ENCODE peak calls at places on chromosomes 11 and 22, in nine cellular contexts. G is right lobe of liver; X is suprapubic skin; D is psoas muscle; B is PC-9; E is mammary epithelial cell; C is CD8-positive, alpha-beta T cell; V is cardiac fibroblast; Q is MM.1S. J is an unnamed sample.

GRCh38 chr11:83257638-83258229 is 28.4 kb downstream of the CCDC90B start:
- DNase-seq in B (peak; percentile 25), D (peak; percentile 15), C (no peak), E (peak; percentile 39), X (no peak), G (no peak), Q (no peak), V (peak; percentile 82), J (no peak)

GRCh38 chr11:130782361-130783221 is 133.7 kb downstream of the SNX19 start:
- DNase-seq in E (no peak), Q (no peak), G (no peak), D (no peak), V (peak; percentile 86), B (peak; percentile 11), C (no peak), X (no peak), J (peak; percentile 64)

GRCh38 chr11:134132808-134133207 is 63.9 kb downstream of the JAM3 start:
- DNase-seq in D (no peak), E (peak; percentile 27), Q (no peak), X (no peak), V (no peak), C (no peak), B (no peak), G (no peak), J (no peak)

GRCh38 chr11:119376197-119376847 is 5.2 kb downstream of the USP2 start:
- DNase-seq in Q (no peak), V (no peak), C (no peak), X (peak; percentile 64), G (peak; percentile 81), B (no peak), D (peak; percentile 61), E (peak; percentile 79), J (peak; percentile 68)

GRCh38 chr11:3823303-3823702 is 14.9 kb downstream of the PGAP2 start:
- DNase-seq in V (peak; percentile 73), E (peak; percentile 60), Q (no peak), G (no peak), D (no peak), X (no peak), C (no peak), B (no peak), J (no peak)

GRCh38 chr11:12474871-12475270 is 97.5 kb downstream of the PARVA start:
- DNase-seq in G (no peak), B (no peak), D (no peak), E (no peak), X (no peak), Q (no peak), C (no peak), V (no peak), J (no peak)

GRCh38 chr11:128568166-128568778 is 19.1 kb downstream of the ETS1 start:
- DNase-seq in C (no peak), G (no peak), E (peak; percentile 26), V (no peak), D (peak; percentile 27), B (no peak), Q (no peak), X (no peak), J (no peak)

GRCh38 chr11:64800633-64801464 is 2.2 kb downstream of the MAP4K2 start:
- DNase-seq in B (no peak), G (no peak), C (no peak), D (no peak), Q (no peak), E (no peak), X (no peak), V (no peak), J (no peak)

GRCh38 chr22:30245181-30245984 is 1.2 kb downstream of the LIF start:
- DNase-seq in C (no peak), D (no peak), X (no peak), V (no peak), G (no peak), Q (no peak), E (peak; percentile 50), B (no peak), J (no peak)

GRCh38 chr22:30247561-30247960 is 1.0 kb upstream of the LIF start:
- DNase-seq in Q (no peak), E (no peak), V (no peak), D (no peak), C (no peak), B (no peak), G (no peak), X (no peak), J (no peak)

GRCh38 chr22:30247974-30248373 is 1.4 kb upstream of the LIF start:
- DNase-seq in G (no peak), X (no peak), Q (no peak), V (no peak), B (no peak), C (no peak), D (no peak), E (peak; percentile 22), J (no peak)

GRCh38 chr22:30246962-30247376 is 410 bp upstream of the LIF start:
- DNase-seq in C (no peak), Q (no peak), E (no peak), V (no peak), X (no peak), D (no peak), G (no peak), B (no peak), J (no peak)

DNA sequence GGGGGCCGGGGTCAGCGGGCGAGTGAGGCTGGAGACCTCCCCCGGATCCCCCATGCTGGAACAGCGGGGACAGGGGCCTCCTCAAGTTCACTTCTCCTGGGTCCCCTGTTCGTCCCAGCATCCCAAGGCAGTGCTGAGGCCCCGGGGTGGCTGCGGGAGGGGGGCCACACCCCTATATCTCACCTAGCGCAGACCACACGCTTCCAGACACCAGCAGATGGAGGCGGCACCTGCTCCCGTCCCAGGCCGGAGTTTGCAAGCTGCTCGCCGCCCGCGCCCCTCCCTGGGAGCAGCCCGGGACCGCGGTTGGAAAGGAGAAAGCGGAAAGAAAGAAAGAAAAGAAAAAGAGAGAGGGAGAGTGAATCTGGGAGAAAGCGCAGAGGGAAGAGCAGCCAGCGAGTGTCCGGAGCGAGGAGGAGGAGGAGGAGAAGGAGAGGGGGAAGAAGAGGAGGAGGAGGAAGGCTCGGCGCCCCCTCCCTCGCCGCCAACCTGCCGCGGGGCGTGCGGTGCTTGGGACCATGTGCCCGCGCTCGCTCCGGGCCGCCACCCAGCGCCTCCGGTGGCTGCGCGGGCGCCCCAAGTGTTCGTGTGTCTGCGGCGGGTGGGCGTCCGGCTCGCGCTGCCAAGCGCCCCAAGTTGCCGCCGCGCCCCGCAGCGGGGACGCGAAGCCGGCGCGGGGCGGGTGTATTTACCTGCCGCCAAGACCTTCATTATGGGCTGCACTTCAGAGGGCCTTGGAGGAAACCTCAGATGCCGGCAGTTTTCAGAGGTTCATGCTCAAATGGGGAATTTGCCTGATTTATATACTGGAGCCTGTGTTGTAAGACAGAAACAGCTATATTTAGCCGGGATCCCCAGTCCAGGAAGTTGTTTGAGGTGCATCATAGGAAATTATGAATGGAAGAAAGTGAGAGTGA is at the start of gene LIF:
- DNase-seq in X (no peak), D (no peak), G (no peak), C (no peak), V (peak; percentile 61), E (peak; percentile 76), Q (peak; percentile 18), B (no peak), J (no peak)
- TF ChIP-seq CTCF in X (no peak), D (no peak), G (no peak), C (no peak), V (no peak), E (peak; percentile 31), Q (peak; percentile 20), B (no peak), J (peak; percentile 39)

DNA sequence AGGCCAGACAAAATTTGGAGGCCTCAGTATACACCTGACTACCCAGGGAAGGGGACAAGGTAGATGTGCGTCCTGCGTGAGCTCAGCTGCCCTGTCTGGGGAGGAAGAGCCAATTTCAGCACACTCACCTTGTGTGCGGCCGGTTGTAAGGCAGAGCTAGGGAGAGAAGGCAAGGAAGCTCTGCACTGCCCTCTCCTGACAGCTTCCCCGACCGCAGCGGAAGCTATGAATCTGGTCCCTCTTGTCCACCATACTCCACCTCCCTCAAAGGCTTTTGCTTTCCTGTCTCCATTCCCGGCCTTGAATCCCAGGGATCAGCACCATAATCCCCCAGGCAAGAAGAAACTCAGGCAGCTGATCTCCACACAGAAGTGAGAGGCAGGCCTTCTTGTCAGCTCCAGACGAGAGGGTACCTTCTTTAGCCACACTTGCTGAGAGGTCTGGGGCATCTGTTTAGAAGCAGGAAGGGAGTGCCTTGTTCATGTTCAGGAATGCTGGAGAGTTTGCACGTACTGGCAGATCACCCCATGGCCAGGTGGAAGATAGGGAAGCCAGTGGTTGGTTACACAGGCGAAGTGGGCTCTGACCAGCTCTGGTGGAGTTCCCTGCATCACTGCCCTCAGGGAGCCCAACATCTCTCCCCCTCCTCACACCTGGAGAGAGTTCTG is 62.5 kb downstream of the FEZ1 start:
- DNase-seq in V (peak; percentile 68), X (no peak), B (peak; percentile 14), C (no peak), G (peak; percentile 56), E (peak; percentile 60), D (peak; percentile 32), Q (peak; percentile 48), J (no peak)
- TF ChIP-seq CTCF in V (peak; percentile 74), X (no peak), B (peak; percentile 35), C (no peak), G (peak; percentile 16), E (peak; percentile 85), D (peak; percentile 46), Q (peak; percentile 56), J (peak; percentile 59)

GRCh38 chr22:42630211-42630610 is 10.2 kb downstream of the ATP5MGL start:
- DNase-seq in D (no peak), B (no peak), Q (no peak), E (no peak), C (no peak), X (no peak), G (no peak), V (no peak), J (no peak)

GRCh38 chr22:42630901-42631602 is 9.3 kb downstream of the ATP5MGL start:
- DNase-seq in X (no peak), V (no peak), Q (no peak), E (no peak), C (no peak), B (no peak), G (no peak), D (no peak), J (no peak)

GRCh38 chr22:42633013-42633412 is 7.4 kb downstream of the ATP5MGL start:
- DNase-seq in D (no peak), Q (no peak), V (no peak), C (no peak), X (no peak), E (no peak), G (no peak), B (no peak), J (no peak)

GRCh38 chr22:42635531-42635930 is 4.9 kb downstream of the ATP5MGL start:
- DNase-seq in D (peak; percentile 89), V (peak; percentile 85), C (no peak), Q (no peak), B (peak; percentile 82), X (peak; percentile 92), E (peak; percentile 89), G (no peak), J (peak; percentile 90)

GRCh38 chr22:42632096-42632495 is 8.3 kb downstream of the ATP5MGL start:
- DNase-seq in E (no peak), X (no peak), B (no peak), D (no peak), V (no peak), G (no peak), Q (no peak), C (no peak), J (no peak)
- TF ChIP-seq CTCF in E (peak; percentile 33), X (no peak), B (peak; percentile 33), D (peak; percentile 26), V (peak; percentile 48), G (peak; percentile 33), Q (peak; percentile 15), C (no peak), J (peak; percentile 42)

DNA sequence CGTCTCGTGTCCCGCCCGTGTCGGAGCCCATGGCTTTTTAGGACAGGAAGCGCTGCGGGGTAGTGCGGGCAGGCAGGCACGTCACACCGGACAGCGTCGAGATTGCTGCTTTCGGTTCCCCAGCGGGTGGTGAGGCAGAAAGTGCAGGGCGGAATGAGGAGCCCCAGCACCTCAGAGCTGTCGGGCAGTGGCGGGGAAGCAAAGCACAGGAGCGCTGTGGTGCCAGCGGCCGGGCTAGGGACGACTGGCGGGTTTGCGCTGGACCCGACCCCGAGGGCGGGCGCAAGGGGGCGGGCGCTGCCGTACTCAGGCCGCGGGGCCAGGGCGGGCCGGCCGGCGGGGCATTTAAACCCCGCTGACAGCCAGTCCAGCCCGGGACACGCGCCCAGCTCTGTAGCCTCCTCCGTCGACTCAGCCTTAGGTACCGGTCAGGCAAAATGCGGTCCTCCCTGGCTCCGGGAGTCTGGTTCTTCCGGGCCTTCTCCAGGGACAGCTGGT is at the start of gene SLC37A2:
- DNase-seq in X (peak; percentile 80), C (peak; percentile 18), Q (peak; percentile 78), D (peak; percentile 79), V (peak; percentile 67), E (peak; percentile 81), B (peak; percentile 74), G (peak; percentile 80), J (peak; percentile 87)
- TF ChIP-seq CTCF in X (no peak), C (no peak), Q (peak; percentile 16), D (peak; percentile 20), V (no peak), E (peak; percentile 19), B (no peak), G (peak; percentile 25), J (peak; percentile 44)